ENCODE peak calls at places on chromosome 17, in ten cellular contexts. E is endothelial cell; C is bronchial epithelial cell; D is activated naive CD4-positive, alpha-beta T cell; K is NCI-H460; X is LHCN-M2; T is GM04503; M is Right ventricle myocardium superior; I is putamen; V is effector memory CD4-positive, alpha-beta T cell. A is an unnamed sample.

GRCh38 chr17:8311131-8311790 is 1.2 kb downstream of the ARHGEF15 start:
- DNase-seq in V (no peak), D (no peak), T (no peak), I (no peak), E (no peak), C (no peak), M (peak; percentile 57), X (no peak), K (no peak), A (no peak)

GRCh38 chr17:83186226-83186625 is 106.8 kb downstream of the METRNL start:
- DNase-seq in T (no peak), K (no peak), C (no peak), V (no peak), E (no peak), I (no peak), X (no peak), M (peak; percentile 45), D (no peak), A (no peak)

GRCh38 chr17:28394717-28395116 is 11.3 kb downstream of the SLC46A1 start:
- DNase-seq in E (no peak), T (no peak), M (no peak), C (peak; percentile 52), K (no peak), V (no peak), D (no peak), X (peak; percentile 22), I (no peak), A (no peak)

GRCh38 chr17:57957120-57957850 is 2.1 kb upstream of the CUEDC1 start:
- DNase-seq in C (no peak), D (no peak), V (no peak), E (no peak), X (no peak), M (no peak), K (no peak), T (no peak), I (no peak), A (no peak)

GRCh38 chr17:58236394-58236793 is 2.0 kb upstream of the LPO start:
- DNase-seq in E (no peak), M (no peak), K (no peak), X (no peak), T (no peak), C (no peak), I (no peak), D (no peak), V (no peak), A (no peak)

GRCh38 chr17:44069974-44070454 is 521 bp upstream of the G6PC3 start:
- DNase-seq in V (no peak), X (no peak), C (no peak), K (peak; percentile 64), E (no peak), T (no peak), I (peak; percentile 39), M (no peak), D (no peak), A (no peak)

GRCh38 chr17:40076101-40076498 is 13.3 kb downstream of the THRA start:
- DNase-seq in I (no peak), X (no peak), K (no peak), M (no peak), T (no peak), C (no peak), V (no peak), D (no peak), E (no peak), A (no peak)

GRCh38 chr17:31394544-31394943 is 3.1 kb downstream of the RAB11FIP4 start:
- DNase-seq in D (no peak), K (peak; percentile 46), V (no peak), T (no peak), C (peak; percentile 45), X (peak; percentile 70), M (peak; percentile 73), I (no peak), E (peak; percentile 81), A (peak; percentile 24)

GRCh38 chr17:18217412-18218015 is 7.9 kb upstream of the LLGL1 start:
- DNase-seq in E (peak; percentile 88), D (peak; percentile 47), X (peak; percentile 69), V (peak; percentile 61), I (no peak), T (no peak), M (peak; percentile 87), C (peak; percentile 48), K (peak; percentile 71), A (peak; percentile 72)

GRCh38 chr17:61490540-61490975 is 38.3 kb downstream of the TBX4 start:
- DNase-seq in I (peak; percentile 34), D (no peak), K (peak; percentile 70), X (peak; percentile 45), E (no peak), C (peak; percentile 88), M (no peak), T (peak; percentile 59), V (no peak), A (no peak)

A was measured in effector memory CD8-positive, alpha-beta T cell.